ENCODE peak calls at places on chromosomes 12 and 14, in nine cellular contexts. Y is memory B cell; E is heart right ventricle; M is NCI-H1092; V is putamen; C is stimulated activated CD4-positive, alpha-beta T cell treated with anti-CD3 and anti-CD28 coated beads, Interleukin-12 subunit alpha, Interleukin-12 subunit beta, amount 100 ng/mL, for 4 hours; T is mucosa of gallbladder; I is GM12864; B is ovary. D is an unnamed sample.

GRCh38 chr14:96589577-96589976 is 87.4 kb downstream of the PAPOLA start:
- DNase-seq in Y (no peak), E (no peak), M (no peak), V (no peak), C (no peak), T (no peak), I (no peak), B (no peak), D (no peak)

GRCh38 chr14:77225254-77225653 is 43.7 kb downstream of the TMEM63C start:
- DNase-seq in Y (no peak), E (no peak), M (no peak), V (no peak), C (no peak), T (no peak), I (no peak), B (no peak), D (no peak)

GRCh38 chr14:68027276-68027675 is 207.7 kb downstream of the RAD51B start:
- DNase-seq in Y (no peak), E (no peak), M (no peak), V (no peak), C (no peak), T (no peak), I (no peak), B (no peak), D (no peak)

GRCh38 chr14:55332654-55333570 is 61.7 kb downstream of the FBXO34 start:
- DNase-seq in Y (no peak), E (no peak), M (no peak), V (no peak), C (no peak), T (no peak), I (no peak), B (no peak), D (no peak)

GRCh38 chr14:74516451-74517155 is 23.0 kb downstream of the ISCA2 start:
- DNase-seq in Y (no peak), E (no peak), M (no peak), V (no peak), C (no peak), T (no peak), I (no peak), B (no peak), D (no peak)

GRCh38 chr14:91410781-91411536 is 6.7 kb downstream of the CCDC88C start:
- DNase-seq in Y (no peak), E (no peak), M (no peak), V (no peak), C (no peak), T (no peak), I (no peak), B (no peak), D (no peak)

GRCh38 chr12:45208604-45209487 is 7.0 kb upstream of the ANO6 start:
- DNase-seq in Y (no peak), E (no peak), M (no peak), V (no peak), C (no peak), T (no peak), I (no peak), B (no peak), D (no peak)

GRCh38 chr12:1797991-1798733 is 22.2 kb upstream of the LRTM2 start:
- DNase-seq in Y (no peak), E (no peak), M (no peak), V (no peak), C (no peak), T (peak), I (no peak), B (no peak), D (no peak)

GRCh38 chr14:82009076-82009475 is 475.4 kb upstream of the SEL1L start:
- DNase-seq in Y (no peak), E (no peak), M (no peak), V (no peak), C (no peak), T (no peak), I (no peak), B (no peak), D (no peak)

GRCh38 chr12:129558036-129558435 is 345.8 kb downstream of the TMEM132D start:
- DNase-seq in Y (no peak), E (no peak), M (no peak), V (no peak), C (no peak), T (no peak), I (no peak), B (no peak), D (no peak)

GRCh38 chr12:58566599-58566998 is 353.7 kb downstream of the LRIG3 start:
- DNase-seq in Y (no peak), E (no peak), M (no peak), V (no peak), C (no peak), T (no peak), I (no peak), B (no peak), D (no peak)

GRCh38 chr12:83985068-83985467 is 927.5 kb downstream of the SLC6A15 start:
- DNase-seq in Y (no peak), E (no peak), M (no peak), V (no peak), C (no peak), T (no peak), I (no peak), B (no peak), D (no peak)